ENCODE peak calls at places on chromosome 2, in ten cellular contexts. M is cardiac muscle cell, B is psoas muscle, I is PC-3, Z is left ventricle myocardium inferior, Y is spleen, S is pancreas, L is OCI-LY7, N is cardiac fibroblast, A is heart left ventricle. G is an unnamed sample.

GRCh38 chr2:230925443-230925878 is 419 bp upstream of the GPR55 start:
- DNase-seq in M (no peak), B (no peak), I (no peak), Z (no peak), Y (peak), S (no peak), L (no peak), N (no peak), A (no peak), G (no peak)

GRCh38 chr2:54558976-54559410 is 102.9 kb downstream of the SPTBN1 start:
- DNase-seq in M (no peak), B (no peak), I (no peak), Z (no peak), Y (no peak), S (no peak), L (no peak), N (peak), A (no peak), G (no peak)

GRCh38 chr2:20594048-20594750 is 56.7 kb downstream of the HS1BP3 start:
- DNase-seq in M (no peak), B (no peak), I (no peak), Z (no peak), Y (peak), S (no peak), L (no peak), N (no peak), A (no peak), G (no peak)

GRCh38 chr2:9191044-9191481 is 15.5 kb upstream of the ASAP2 start:
- DNase-seq in M (peak), B (peak), I (no peak), Z (peak), Y (peak), S (peak), L (no peak), N (peak), A (peak), G (peak)

GRCh38 chr2:147045113-147045512 is 799.7 kb upstream of the ACVR2A start:
- DNase-seq in M (peak), B (peak), I (peak), Z (no peak), Y (no peak), S (no peak), L (peak), N (peak), A (no peak), G (peak)

GRCh38 chr2:137828624-137829023 is 135.6 kb upstream of the HNMT start:
- DNase-seq in M (no peak), B (no peak), I (no peak), Z (no peak), Y (no peak), S (no peak), L (no peak), N (no peak), A (no peak), G (no peak)

GRCh38 chr2:143878131-143878530 is 641.8 kb downstream of the ZEB2 start:
- DNase-seq in M (no peak), B (no peak), I (no peak), Z (no peak), Y (no peak), S (no peak), L (no peak), N (no peak), A (no peak), G (no peak)

GRCh38 chr2:74391209-74391579 is 11.1 kb upstream of the DCTN1 start:
- DNase-seq in M (no peak), B (no peak), I (peak), Z (no peak), Y (no peak), S (no peak), L (no peak), N (no peak), A (no peak), G (no peak)

GRCh38 chr2:15671842-15672815 is 80.5 kb downstream of the DDX1 start:
- DNase-seq in M (no peak), B (no peak), I (no peak), Z (no peak), Y (no peak), S (no peak), L (no peak), N (no peak), A (no peak), G (no peak)

GRCh38 chr2:151339168-151339567 is 18.2 kb upstream of the TNFAIP6 start:
- DNase-seq in M (no peak), B (no peak), I (no peak), Z (no peak), Y (no peak), S (no peak), L (no peak), N (no peak), A (no peak), G (no peak)
- H3K4me3 ChIP-seq in M (no peak), B (no peak), I (no peak), Z (no peak), Y (no peak), S (no peak), L (no peak), N (no peak), A (no peak), G (no peak)

DNA sequence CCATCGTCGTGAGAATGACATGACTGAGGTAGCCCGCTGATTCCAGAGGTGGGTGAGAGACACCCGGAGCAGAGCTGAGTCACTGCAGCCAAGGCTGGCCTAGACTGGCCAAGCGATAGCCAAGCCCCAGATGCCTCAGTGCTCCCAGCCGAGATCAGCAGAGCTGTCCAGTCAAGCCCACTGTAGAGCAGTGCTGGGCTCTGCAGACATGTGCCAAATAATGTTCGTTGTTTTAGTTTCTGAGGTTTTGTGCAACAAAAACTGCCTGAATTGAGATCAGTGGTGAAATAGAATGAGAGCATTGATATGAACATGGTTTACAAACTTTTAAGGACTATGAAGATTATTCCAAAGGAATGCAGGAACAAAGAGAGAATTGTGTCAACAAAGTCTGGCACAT is 42.1 kb downstream of the INSIG2 start:
- DNase-seq in M (no peak), B (no peak), I (no peak), Z (no peak), Y (no peak), S (no peak), L (no peak), N (no peak), A (no peak), G (no peak)
- TF ChIP-seq CTCF in M (no peak), B (no peak), I (no peak), Z (no peak), Y (no peak), S (no peak), L (no peak), N (no peak), A (no peak), G (no peak)

DNA sequence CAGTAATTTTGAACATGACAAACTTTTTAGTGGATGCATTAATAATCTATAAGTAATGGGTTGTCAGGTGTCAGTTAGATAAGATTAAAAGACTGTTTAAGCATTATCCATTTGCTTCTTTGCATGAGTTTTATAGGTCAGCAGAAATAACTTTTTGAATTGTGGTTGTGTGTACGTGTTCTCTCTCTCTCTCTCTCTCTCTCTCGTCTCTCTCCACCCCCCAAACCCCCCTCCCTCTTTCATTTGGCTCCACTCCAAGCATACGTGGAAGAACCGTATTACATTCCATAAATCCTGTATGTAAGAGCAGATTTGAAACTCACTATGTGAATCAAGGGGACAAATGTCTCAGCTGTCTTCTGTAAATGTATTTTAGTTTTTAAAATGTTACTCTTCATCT is 120.2 kb downstream of the MEIS1 start:
- DNase-seq in M (no peak), B (no peak), I (no peak), Z (no peak), Y (no peak), S (no peak), L (no peak), N (peak), A (no peak), G (peak)
- H3K4me3 ChIP-seq in M (no peak), B (peak), I (no peak), Z (peak), Y (peak), S (no peak), L (no peak), N (no peak), A (peak), G (no peak)

GRCh38 chr2:11830708-11831301 is 84.4 kb downstream of the LPIN1 start:
- DNase-seq in M (no peak), B (no peak), I (no peak), Z (no peak), Y (no peak), S (no peak), L (no peak), N (peak), A (no peak), G (no peak)

GRCh38 chr2:11831415-11831814 is 85.0 kb downstream of the LPIN1 start:
- DNase-seq in M (no peak), B (no peak), I (no peak), Z (no peak), Y (no peak), S (no peak), L (no peak), N (no peak), A (no peak), G (no peak)

GRCh38 chr2:11829324-11829946 is 83.0 kb downstream of the LPIN1 start:
- DNase-seq in M (peak), B (peak), I (peak), Z (peak), Y (peak), S (peak), L (peak), N (peak), A (peak), G (peak)

GRCh38 chr2:11828933-11829323 is 82.5 kb downstream of the LPIN1 start:
- DNase-seq in M (no peak), B (no peak), I (no peak), Z (no peak), Y (no peak), S (no peak), L (no peak), N (no peak), A (no peak), G (no peak)

GRCh38 chr2:11829947-11830707 is 83.7 kb downstream of the LPIN1 start:
- DNase-seq in M (peak), B (peak), I (peak), Z (peak), Y (peak), S (peak), L (peak), N (peak), A (peak), G (peak)
- TF ChIP-seq CTCF in M (peak), B (peak), I (peak), Z (peak), Y (no peak), S (no peak), L (no peak), N (peak), A (peak), G (peak)

DNA sequence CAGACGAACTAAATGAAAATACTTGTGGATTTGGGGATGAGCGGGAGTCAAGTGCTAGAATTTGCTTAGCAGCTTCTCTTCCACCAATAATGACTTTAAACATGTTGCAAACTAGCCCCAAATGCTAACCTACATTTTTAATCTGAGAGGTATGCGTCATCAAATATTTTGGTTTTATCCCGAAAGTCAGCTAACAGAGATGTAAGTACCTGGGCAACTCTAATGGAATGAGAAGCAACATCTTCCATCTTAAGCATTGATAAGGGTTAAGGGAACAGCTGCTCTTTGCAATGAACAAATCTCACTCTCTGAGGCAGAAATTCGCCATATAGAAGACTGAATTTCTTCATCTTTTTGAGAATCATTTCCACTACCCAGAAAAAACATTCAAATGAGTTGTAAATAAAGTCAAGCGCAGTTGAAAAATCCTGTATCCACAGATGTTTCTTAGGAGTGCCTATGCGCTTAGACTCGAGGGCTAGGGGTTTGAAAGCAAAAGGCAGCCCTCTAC is 926 bp upstream of the YPEL5 start:
- DNase-seq in M (no peak), B (no peak), I (no peak), Z (no peak), Y (no peak), S (no peak), L (no peak), N (no peak), A (no peak), G (no peak)
- H3K4me3 ChIP-seq in M (peak), B (peak), I (peak), Z (peak), Y (peak), S (peak), L (peak), N (peak), A (peak), G (peak)

GRCh38 chr2:237464757-237465391 is 22.2 kb upstream of the MLPH start:
- DNase-seq in M (no peak), B (no peak), I (peak), Z (no peak), Y (no peak), S (no peak), L (no peak), N (peak), A (no peak), G (no peak)
- TF ChIP-seq CTCF in M (no peak), B (no peak), I (no peak), Z (no peak), Y (no peak), S (no peak), L (no peak), N (no peak), A (no peak), G (no peak)

DNA sequence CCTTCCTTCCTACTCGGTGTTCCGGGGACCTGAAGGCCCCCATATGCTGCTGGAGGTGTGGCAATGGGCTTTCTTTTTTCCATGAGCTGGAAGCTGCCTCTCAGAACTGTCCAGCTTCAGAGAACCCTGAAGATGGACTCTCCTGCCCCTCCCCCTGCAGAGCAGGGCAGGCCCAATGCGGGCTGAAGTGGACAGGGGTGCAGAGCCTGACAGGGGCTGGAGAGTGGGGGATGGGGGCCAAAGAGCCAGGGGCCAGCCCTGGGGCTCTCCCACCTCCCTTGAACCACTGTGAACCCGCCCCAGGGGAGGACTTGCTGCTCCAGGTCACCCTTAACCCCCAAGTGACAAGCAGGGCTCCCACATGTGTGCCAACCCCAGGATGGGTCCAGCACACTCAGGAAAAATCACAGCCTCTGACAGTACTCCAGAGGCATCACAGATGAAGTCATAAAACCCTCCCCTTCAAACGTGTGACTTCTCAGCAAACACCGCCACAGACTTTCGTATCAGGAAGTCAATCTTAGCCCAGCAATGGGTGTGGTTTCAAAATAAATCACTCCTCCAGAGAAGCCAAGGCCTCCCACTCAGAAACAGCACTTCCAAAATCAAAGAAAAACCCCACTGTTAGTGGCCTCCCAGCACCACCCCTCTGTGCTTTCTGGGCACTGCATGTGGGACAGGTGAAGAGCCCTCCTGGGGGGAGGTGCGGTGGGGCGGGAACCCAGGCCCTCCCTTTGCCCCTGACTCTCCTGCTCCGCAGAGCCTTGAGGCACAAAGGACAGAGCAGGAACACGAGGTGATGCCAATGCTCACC is 135.8 kb downstream of the HDAC4 start:
- DNase-seq in M (peak), B (peak), I (peak), Z (no peak), Y (peak), S (no peak), L (peak), N (peak), A (peak), G (peak)
- H3K4me3 ChIP-seq in M (no peak), B (peak), I (no peak), Z (peak), Y (peak), S (no peak), L (peak), N (no peak), A (no peak), G (no peak)

GRCh38 chr2:45697190-45697589 is 45.7 kb downstream of the PRKCE start:
- DNase-seq in M (no peak), B (no peak), I (no peak), Z (no peak), Y (no peak), S (no peak), L (no peak), N (no peak), A (no peak), G (no peak)

GRCh38 chr2:45698538-45698937 is 47.1 kb downstream of the PRKCE start:
- DNase-seq in M (no peak), B (no peak), I (peak), Z (no peak), Y (no peak), S (no peak), L (no peak), N (no peak), A (no peak), G (no peak)

GRCh38 chr2:45696708-45697107 is 45.2 kb downstream of the PRKCE start:
- DNase-seq in M (no peak), B (no peak), I (no peak), Z (no peak), Y (no peak), S (no peak), L (no peak), N (no peak), A (no peak), G (no peak)

GRCh38 chr2:45699032-45699658 is 47.7 kb downstream of the PRKCE start:
- DNase-seq in M (no peak), B (no peak), I (peak), Z (no peak), Y (no peak), S (no peak), L (no peak), N (peak), A (no peak), G (peak)

GRCh38 chr2:45700407-45701013 is 49.0 kb downstream of the PRKCE start:
- DNase-seq in M (no peak), B (no peak), I (no peak), Z (no peak), Y (no peak), S (no peak), L (peak), N (no peak), A (no peak), G (no peak)
- TF ChIP-seq CTCF in M (no peak), B (no peak), I (no peak), Z (no peak), Y (no peak), S (no peak), L (no peak), N (no peak), A (no peak), G (no peak)

DNA sequence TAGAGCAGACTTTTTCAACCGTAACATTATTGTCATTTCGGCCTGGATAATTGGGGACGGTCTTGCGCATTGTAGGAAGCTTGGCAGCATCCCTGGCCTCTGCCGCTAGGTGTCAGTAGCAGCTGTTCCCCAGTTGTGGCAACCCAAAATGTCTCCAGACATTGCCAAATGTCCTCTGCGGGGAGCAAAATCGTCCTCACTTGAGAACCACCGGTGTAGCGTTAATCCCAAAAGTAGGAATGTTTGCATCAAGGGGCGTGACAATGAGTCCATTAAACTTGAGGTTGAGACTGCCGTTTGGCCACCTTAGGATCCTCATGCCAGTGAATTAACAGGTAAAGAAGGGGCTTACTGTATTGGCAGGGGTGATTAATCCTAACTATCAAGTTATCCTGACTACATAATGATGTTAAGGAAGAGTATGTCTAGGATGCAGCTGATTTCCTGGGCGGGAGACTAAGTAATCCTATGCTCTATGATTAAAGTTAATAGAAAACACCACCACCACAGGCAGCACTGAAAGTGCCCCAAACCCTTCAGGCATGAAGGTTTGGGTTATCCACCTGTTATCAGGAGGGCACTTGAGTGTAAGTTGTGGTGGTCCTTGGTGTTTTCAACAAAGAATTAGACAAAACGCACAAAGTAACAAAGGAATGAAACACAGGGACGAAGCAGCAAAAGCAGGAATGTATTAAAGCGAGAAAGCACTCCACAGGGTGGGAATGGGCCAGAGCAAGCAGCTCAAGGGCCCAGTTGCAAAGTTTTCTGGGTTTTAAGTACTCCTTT is 4.9 kb upstream of the ZC3H8 start:
- DNase-seq in M (peak), B (peak), I (peak), Z (peak), Y (peak), S (peak), L (peak), N (peak), A (peak), G (peak)
- H3K4me3 ChIP-seq in M (no peak), B (peak), I (peak), Z (peak), Y (peak), S (no peak), L (no peak), N (no peak), A (no peak), G (no peak)

GRCh38 chr2:223532161-223532560 is 70.0 kb downstream of the SCG2 start:
- DNase-seq in M (no peak), B (no peak), I (no peak), Z (no peak), Y (no peak), S (no peak), L (no peak), N (peak), A (no peak), G (no peak)
- TF ChIP-seq CTCF in M (no peak), B (no peak), I (no peak), Z (no peak), Y (no peak), S (no peak), L (no peak), N (no peak), A (no peak), G (no peak)

G was measured in fibroblast of mammary gland.